ENCODE peak calls at places on chromosomes 13 and 19, in five cellular contexts. G is ovary, Z is spleen, O is hepatocyte, P is gastrocnemius medialis. Q is an unnamed sample. For H3K4me1, the result is how much of the 10 kb centered on the place peaks cover.

GRCh38 chr19:46773018-46773399 is 15.4 kb downstream of the SLC1A5 start:
- DNase-seq in Z (no peak), G (no peak), P (no peak), O (no peak), Q (no peak)

GRCh38 chr13:94280357-94280756 is 199.1 kb downstream of the DCT start:
- DNase-seq in Z (no peak), P (no peak), G (no peak), O (no peak), Q (no peak)

GRCh38 chr13:35475960-35476943 is at the start of gene MAB21L1:
- DNase-seq in P (peak), G (no peak), O (peak), Z (peak), Q (no peak)

GRCh38 chr13:101149735-101150380 is 266.4 kb downstream of the NALCN start:
- DNase-seq in O (peak), G (no peak), P (no peak), Z (no peak), Q (no peak)

GRCh38 chr13:95375706-95376105 is 74.5 kb upstream of the ABCC4 start:
- DNase-seq in O (no peak), G (no peak), P (no peak), Z (no peak), Q (no peak)

GRCh38 chr19:4987286-4987685 is 18.4 kb downstream of the KDM4B start:
- DNase-seq in Z (no peak), O (no peak), G (no peak), P (no peak), Q (no peak)

GRCh38 chr13:28744091-28744536 is 25.3 kb upstream of the SLC46A3 start:
- DNase-seq in G (no peak), P (no peak), Z (no peak), O (no peak), Q (no peak)

GRCh38 chr13:107299717-107300116 is 731.8 kb upstream of the ARGLU1 start:
- DNase-seq in Z (no peak), G (no peak), P (no peak), O (no peak), Q (no peak)

GRCh38 chr13:65036999-65037398 is 2193.1 kb downstream of the PCDH9 start:
- DNase-seq in O (no peak), P (no peak), G (no peak), Z (no peak), Q (no peak)

GRCh38 chr19:16190736-16191135 is 5.5 kb downstream of the FAM32A start:
- DNase-seq in G (no peak), P (no peak), O (no peak), Z (peak), Q (no peak)

GRCh38 chr19:32873560-32873959 is 4.0 kb upstream of the SLC7A9 start:
- DNase-seq in G (no peak), Z (peak), O (no peak), P (no peak), Q (no peak)

GRCh38 chr19:16293133-16294085 is 31.2 kb upstream of the KLF2 start:
- DNase-seq in Z (no peak), P (peak), O (peak), G (peak), Q (peak)

GRCh38 chr19:40933025-40933424 is 51.0 kb upstream of the CYP2A7 start:
- DNase-seq in P (no peak), Z (no peak), O (no peak), G (no peak), Q (no peak)

GRCh38 chr19:44142014-44142523 is 715 bp downstream of the ZNF234 start:
- DNase-seq in Z (no peak), G (peak), P (no peak), O (peak), Q (no peak)

GRCh38 chr19:8310342-8311055 is 2.3 kb upstream of the CD320 start:
- DNase-seq in G (peak), O (no peak), Z (peak), P (no peak), Q (no peak)

GRCh38 chr13:100394005-100394695 is 194.4 kb downstream of the GGACT start:
- DNase-seq in P (no peak), G (no peak), Z (no peak), O (no peak), Q (no peak)

GRCh38 chr13:22594041-22594440 is 586.7 kb upstream of the SGCG start:
- DNase-seq in O (peak), G (no peak), P (no peak), Z (no peak), Q (no peak)

GRCh38 chr19:48501446-48501960 is 10.1 kb downstream of the LMTK3 start:
- DNase-seq in Z (no peak), G (no peak), O (peak), P (no peak), Q (no peak)

GRCh38 chr13:31894931-31895330 is 136.6 kb upstream of the FRY start:
- DNase-seq in G (no peak), Z (no peak), O (no peak), P (no peak), Q (no peak)

GRCh38 chr13:49580980-49581680 is 4.2 kb downstream of the RCBTB1 start:
- DNase-seq in P (no peak), O (no peak), Z (no peak), G (no peak), Q (no peak)

GRCh38 chr13:31138515-31138914 is 23.2 kb downstream of the HSPH1 start:
- DNase-seq in G (no peak), Z (no peak), O (no peak), P (no peak), Q (no peak)

GRCh38 chr19:40139533-40140287 is 49.0 kb upstream of the ZNF780A start:
- DNase-seq in G (no peak), O (peak), Z (no peak), P (no peak), Q (no peak)

GRCh38 chr19:1651548-1652394 is 644 bp downstream of the TCF3 start:
- DNase-seq in O (peak), G (peak), Z (peak), P (no peak), Q (peak)

GRCh38 chr13:30664689-30665088 is 47.0 kb downstream of the USPL1 start:
- DNase-seq in Z (no peak), O (no peak), G (no peak), P (no peak), Q (no peak)

GRCh38 chr19:37329686-37330085 is 41.2 kb upstream of the ZNF527 start:
- DNase-seq in Z (no peak), P (no peak), O (no peak), G (no peak), Q (no peak)

GRCh38 chr13:46154136-46154854 is 27.7 kb downstream of the LCP1 start:
- DNase-seq in P (no peak), Z (no peak), O (no peak), G (no peak), Q (no peak)

GRCh38 chr19:16070366-16070990 is 5.8 kb upstream of the TPM4 start:
- DNase-seq in O (no peak), Z (peak), P (no peak), G (no peak), Q (peak)

GRCh38 chr19:52336976-52337375 is 933 bp downstream of the ZNF610 start:
- DNase-seq in O (peak), G (no peak), P (no peak), Z (no peak), Q (no peak)

GRCh38 chr13:67416047-67416925 is 186.2 kb upstream of the PCDH9 start:
- DNase-seq in G (no peak), P (no peak), O (peak), Z (no peak), Q (no peak)

GRCh38 chr13:38872693-38873092 is 117.9 kb downstream of the STOML3 start:
- DNase-seq in O (peak), G (peak), P (peak), Z (no peak), Q (no peak)

GRCh38 chr13:59356607-59357006 is 807.1 kb downstream of the DIAPH3 start:
- DNase-seq in G (peak), O (peak), P (peak), Z (peak), Q (peak)

GRCh38 chr13:109159650-109160309 is 530.4 kb downstream of the MYO16 start:
- DNase-seq in P (no peak), O (no peak), G (no peak), Z (no peak), Q (no peak)

GRCh38 chr19:14410054-14410774 is 8.9 kb downstream of the DDX39A start:
- DNase-seq in O (no peak), G (no peak), Z (peak), P (no peak), Q (no peak)

GRCh38 chr13:67844544-67844943 is 614.4 kb upstream of the PCDH9 start:
- DNase-seq in Z (no peak), P (no peak), O (no peak), G (no peak), Q (no peak)

GRCh38 chr13:98919566-98919965 is 58.3 kb downstream of the DOCK9 start:
- DNase-seq in P (no peak), O (no peak), G (no peak), Z (no peak), Q (no peak)
- H3K4me1 ChIP-seq in P (under half), O (under half), G (under half), Z (under half), Q (half or more)

GRCh38 chr13:37067874-37068273 is 8.4 kb upstream of the SUPT20H start:
- DNase-seq in O (no peak), Z (no peak), G (no peak), P (no peak), Q (no peak)

GRCh38 chr13:37070956-37071355 is 11.5 kb upstream of the SUPT20H start:
- DNase-seq in Z (peak), G (no peak), P (no peak), O (no peak), Q (no peak)

GRCh38 chr13:37069597-37070103 is 10.2 kb upstream of the SUPT20H start:
- DNase-seq in G (no peak), O (no peak), P (no peak), Z (peak), Q (no peak)

GRCh38 chr13:37070145-37070695 is 10.7 kb upstream of the SUPT20H start:
- DNase-seq in O (no peak), G (no peak), Z (peak), P (no peak), Q (no peak)

DNA sequence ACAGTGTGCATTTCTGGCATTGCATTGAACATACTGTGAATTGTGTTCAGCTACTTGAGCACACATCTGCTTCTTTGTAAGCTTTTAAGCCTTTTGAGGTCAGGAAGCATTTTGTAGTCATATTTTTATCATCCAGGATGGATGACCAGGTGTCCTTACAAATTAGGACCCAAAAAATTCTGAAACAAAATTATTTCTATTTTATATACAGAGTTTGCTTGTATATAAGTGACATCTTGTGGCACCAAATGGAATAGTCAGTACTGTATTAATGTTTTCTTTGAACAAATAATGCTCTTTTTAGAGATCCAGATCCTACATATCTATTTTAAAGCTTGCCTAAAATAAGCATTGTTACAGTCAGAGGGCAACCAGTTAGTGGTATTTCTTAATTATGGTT is 9.5 kb upstream of the SUPT20H start:
- DNase-seq in P (no peak), G (no peak), O (no peak), Z (no peak), Q (no peak)
- TF ChIP-seq CTCF in P (no peak), G (no peak), O (peak), Z (no peak), Q (peak)

GRCh38 chr13:27138457-27139093 is 33.0 kb downstream of the USP12 start:
- DNase-seq in Z (no peak), G (no peak), P (no peak), O (no peak), Q (no peak)
- H3K4me1 ChIP-seq in Z (under half), G (under half), P (half or more), O (under half), Q (under half)

GRCh38 chr19:49533551-49534488 is 6.0 kb downstream of the RCN3 start:
- DNase-seq in Z (peak), G (peak), O (peak), P (peak), Q (peak)
- TF ChIP-seq CTCF in Z (peak), G (no peak), O (no peak), P (peak), Q (peak)

DNA sequence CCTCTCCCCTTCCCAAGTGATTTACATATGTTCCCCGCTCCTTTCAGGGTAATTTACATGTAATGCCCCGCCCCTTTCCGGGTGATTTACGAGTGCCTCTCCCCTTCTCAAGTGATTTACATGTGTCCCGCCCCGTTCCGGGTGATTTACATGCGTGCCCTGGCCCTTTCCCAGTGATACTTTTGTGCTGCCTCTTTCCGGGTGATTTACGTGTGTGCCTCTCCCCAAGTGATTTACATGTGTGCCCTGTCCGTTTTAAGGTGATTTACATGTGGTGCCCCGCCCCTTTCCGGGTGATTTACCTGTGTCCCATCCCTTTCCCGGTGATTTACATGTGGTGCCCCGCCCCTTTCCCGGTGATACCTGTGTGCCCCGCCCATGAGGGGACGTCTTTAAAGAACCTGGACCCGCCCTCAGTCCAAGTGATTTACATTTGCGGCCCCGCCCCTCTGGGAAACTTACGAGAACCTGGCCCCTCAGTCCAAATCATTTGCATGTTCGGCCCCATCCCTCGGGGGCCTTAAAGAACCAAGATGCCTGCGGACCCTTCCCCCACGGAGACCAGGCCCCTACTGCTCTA is 556 bp upstream of the LENG9 start:
- DNase-seq in P (peak), O (peak), Z (peak), G (peak), Q (peak)
- H3K4me1 ChIP-seq in P (under half), O (under half), Z (half or more), G (under half), Q (half or more)

GRCh38 chr19:10984166-10984735 is 23.4 kb downstream of the SMARCA4 start:
- DNase-seq in G (no peak), Z (no peak), O (no peak), P (no peak), Q (no peak)

GRCh38 chr19:10976200-10976892 is 15.5 kb downstream of the SMARCA4 start:
- DNase-seq in O (peak), Z (no peak), P (no peak), G (peak), Q (no peak)

GRCh38 chr19:10981496-10981895 is 20.7 kb downstream of the SMARCA4 start:
- DNase-seq in P (no peak), Z (no peak), G (no peak), O (no peak), Q (no peak)

GRCh38 chr19:10977773-10978155 is 16.9 kb downstream of the SMARCA4 start:
- DNase-seq in O (no peak), G (no peak), P (no peak), Z (no peak), Q (no peak)

DNA sequence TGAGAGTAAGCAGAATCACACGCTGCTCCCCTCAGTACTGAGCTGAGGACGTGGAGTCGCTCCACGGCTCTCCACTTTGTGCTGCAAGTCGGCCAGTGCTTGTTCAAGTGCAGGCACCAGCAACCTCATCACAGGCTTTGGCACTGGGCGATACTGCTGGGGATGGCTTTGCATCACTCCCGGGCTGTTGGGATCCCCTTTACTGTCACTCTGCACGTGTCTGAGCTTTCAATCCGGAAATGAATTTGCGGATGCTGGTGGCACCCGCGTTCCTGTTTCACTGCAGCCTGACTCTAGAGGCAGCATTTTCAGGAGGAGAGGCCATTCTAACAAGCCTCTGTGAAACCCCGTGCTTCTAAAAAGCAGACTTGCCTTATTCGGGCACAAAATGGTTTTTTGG is 19.1 kb downstream of the SMARCA4 start:
- DNase-seq in O (no peak), G (no peak), Z (no peak), P (no peak), Q (no peak)
- TF ChIP-seq CTCF in O (no peak), G (no peak), Z (peak), P (no peak), Q (no peak)

DNA sequence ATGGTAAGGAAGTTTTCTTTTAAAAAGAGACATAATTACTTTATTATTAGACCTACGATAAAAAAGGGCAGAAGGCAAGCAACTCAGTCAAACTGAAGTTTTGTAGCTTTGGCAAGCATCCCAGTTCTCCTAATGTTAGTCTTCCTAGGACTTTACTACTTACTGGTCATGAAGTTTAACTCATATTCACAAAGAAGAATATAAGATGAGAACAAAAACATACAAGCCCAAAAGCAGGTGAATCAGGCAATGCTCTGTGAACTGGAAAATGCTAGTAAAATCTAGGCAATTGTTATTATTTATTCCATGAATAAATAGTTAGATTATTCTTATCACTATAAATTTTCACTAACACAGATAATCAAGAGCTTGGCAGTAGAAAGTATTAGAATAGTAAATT is 85.0 kb downstream of the MIPEP start:
- DNase-seq in P (no peak), O (no peak), Z (no peak), G (no peak), Q (no peak)
- H3K4me1 ChIP-seq in P (under half), O (under half), Z (under half), G (under half), Q (under half)

GRCh38 chr19:31361728-31362127 is 12.5 kb upstream of the TSHZ3 start:
- DNase-seq in P (no peak), O (no peak), G (no peak), Z (no peak), Q (no peak)

GRCh38 chr19:31364956-31365355 is 15.7 kb upstream of the TSHZ3 start:
- DNase-seq in G (no peak), Z (no peak), P (no peak), O (no peak), Q (no peak)
- TF ChIP-seq CTCF in G (no peak), Z (no peak), P (no peak), O (no peak), Q (no peak)

Q was measured in left ventricle myocardium inferior.